ENCODE peak calls at places on chromosome 3, in nine cellular contexts. L, C, V, O, R, S, T, P and N are unnamed samples. For H3K4me1, the result is how much of the 10 kb centered on the place peaks cover.

GRCh38 chr3:110027446-110027845 is 690.1 kb upstream of the DPPA4 start:
- DNase-seq in T (no peak), P (no peak), V (no peak), O (no peak), S (peak), C (no peak), R (no peak), L (no peak), N (no peak)

GRCh38 chr3:125213946-125214542 is 1.5 kb upstream of the SLC12A8 start:
- DNase-seq in T (no peak), R (no peak), L (no peak), C (no peak), S (peak), P (no peak), O (no peak), V (no peak), N (no peak)

GRCh38 chr3:139935866-139936817 is 1.2 kb downstream of the CLSTN2 start:
- DNase-seq in S (peak), C (peak), R (peak), O (peak), P (no peak), L (peak), V (no peak), T (no peak), N (peak)

GRCh38 chr3:105527949-105528348 is 161.2 kb downstream of the ALCAM start:
- DNase-seq in T (no peak), S (peak), R (no peak), V (no peak), O (no peak), C (no peak), P (no peak), L (no peak), N (no peak)

GRCh38 chr3:74624301-74624700 is 9.8 kb upstream of the CNTN3 start:
- DNase-seq in T (no peak), P (no peak), O (no peak), S (peak), C (no peak), V (no peak), L (no peak), R (no peak), N (no peak)

GRCh38 chr3:30206051-30206450 is 400.4 kb upstream of the TGFBR2 start:
- DNase-seq in C (no peak), V (no peak), L (no peak), O (no peak), S (no peak), R (no peak), P (no peak), T (no peak), N (no peak)

GRCh38 chr3:94405258-94406035 is 342.6 kb downstream of the NSUN3 start:
- DNase-seq in T (no peak), S (peak), O (no peak), L (no peak), R (no peak), P (no peak), V (no peak), C (no peak), N (no peak)

GRCh38 chr3:170355738-170356595 is 1.5 kb upstream of the SKIL start:
- DNase-seq in T (peak), S (peak), O (peak), P (no peak), L (peak), R (peak), C (peak), V (peak), N (peak)

GRCh38 chr3:153293222-153293621 is 131.2 kb downstream of the RAP2B start:
- DNase-seq in T (no peak), P (no peak), V (no peak), L (no peak), S (peak), C (no peak), R (no peak), O (no peak), N (no peak)

GRCh38 chr3:61601831-61602230 is 40.5 kb downstream of the PTPRG start:
- DNase-seq in T (no peak), L (no peak), C (no peak), V (no peak), R (no peak), S (no peak), O (peak), P (no peak), N (no peak)

GRCh38 chr3:156727519-156728205 is 53.3 kb downstream of the TIPARP start:
- DNase-seq in O (no peak), V (no peak), R (no peak), S (no peak), L (no peak), P (no peak), C (no peak), T (no peak), N (no peak)

GRCh38 chr3:190709351-190709773 is 153.1 kb downstream of the GMNC start:
- DNase-seq in S (peak), O (no peak), T (no peak), P (no peak), C (no peak), V (no peak), L (no peak), R (no peak), N (no peak)

GRCh38 chr3:106036706-106037105 is 167.9 kb upstream of the CBLB start:
- DNase-seq in S (no peak), L (no peak), O (no peak), C (no peak), R (no peak), P (no peak), V (no peak), T (no peak), N (no peak)

GRCh38 chr3:153925826-153926514 is 195.2 kb upstream of the ARHGEF26 start:
- DNase-seq in S (no peak), O (no peak), R (no peak), P (no peak), L (no peak), T (no peak), C (no peak), V (no peak), N (no peak)

GRCh38 chr3:152620395-152620794 is 214.5 kb upstream of the P2RY1 start:
- DNase-seq in L (no peak), P (no peak), C (no peak), R (no peak), T (no peak), O (no peak), S (no peak), V (peak), N (no peak)

GRCh38 chr3:71962561-71963240 is 177.8 kb upstream of the PROK2 start:
- DNase-seq in V (no peak), R (no peak), O (no peak), T (no peak), L (no peak), S (peak), C (no peak), P (no peak), N (no peak)

GRCh38 chr3:48398701-48399386 is 26.8 kb downstream of the FBXW12 start:
- DNase-seq in O (no peak), R (no peak), V (no peak), P (no peak), S (no peak), T (no peak), L (no peak), C (no peak), N (peak)

GRCh38 chr3:64318670-64319271 is 93.5 kb upstream of the PRICKLE2 start:
- DNase-seq in T (no peak), V (no peak), R (no peak), P (no peak), L (no peak), S (no peak), O (no peak), C (no peak), N (no peak)
- H3K4me1 ChIP-seq in T (under half), V (under half), R (under half), P (under half), L (under half), S (under half), O (under half), C (under half), N (under half)

GRCh38 chr3:9408061-9408460 is 10.6 kb downstream of the SETD5 start:
- DNase-seq in V (no peak), S (no peak), O (no peak), L (no peak), T (no peak), C (no peak), P (no peak), R (no peak), N (no peak)
- H3K4me1 ChIP-seq in V (under half), S (under half), O (half or more), L (half or more), T (half or more), C (under half), P (half or more), R (under half), N (under half)

GRCh38 chr3:58012302-58012701 is 4.1 kb downstream of the FLNB start:
- DNase-seq in T (no peak), C (no peak), L (no peak), R (no peak), V (no peak), O (no peak), P (no peak), S (no peak), N (no peak)

GRCh38 chr3:58011580-58011979 is 3.4 kb downstream of the FLNB start:
- DNase-seq in O (no peak), L (no peak), P (no peak), T (no peak), S (no peak), C (no peak), V (no peak), R (no peak), N (no peak)

GRCh38 chr3:58009026-58009748 is 965 bp downstream of the FLNB start:
- DNase-seq in V (no peak), R (peak), L (peak), C (peak), O (peak), T (peak), S (no peak), P (no peak), N (peak)

GRCh38 chr3:58009749-58010535 is 1.7 kb downstream of the FLNB start:
- DNase-seq in S (no peak), L (peak), O (peak), P (no peak), V (peak), R (no peak), C (no peak), T (peak), N (peak)

GRCh38 chr3:58010562-58010961 is 2.3 kb downstream of the FLNB start:
- DNase-seq in C (no peak), O (no peak), V (no peak), S (no peak), R (no peak), P (no peak), T (peak), L (no peak), N (no peak)
- H3K4me1 ChIP-seq in C (under half), O (half or more), V (under half), S (under half), R (under half), P (under half), T (under half), L (half or more), N (under half)

GRCh38 chr3:15325228-15325627 is 7.2 kb downstream of the SH3BP5 start:
- DNase-seq in S (peak), T (no peak), O (no peak), R (no peak), P (no peak), L (no peak), C (peak), V (no peak), N (no peak)
- H3K4me1 ChIP-seq in S (under half), T (under half), O (under half), R (half or more), P (under half), L (under half), C (under half), V (under half), N (under half)

DNA sequence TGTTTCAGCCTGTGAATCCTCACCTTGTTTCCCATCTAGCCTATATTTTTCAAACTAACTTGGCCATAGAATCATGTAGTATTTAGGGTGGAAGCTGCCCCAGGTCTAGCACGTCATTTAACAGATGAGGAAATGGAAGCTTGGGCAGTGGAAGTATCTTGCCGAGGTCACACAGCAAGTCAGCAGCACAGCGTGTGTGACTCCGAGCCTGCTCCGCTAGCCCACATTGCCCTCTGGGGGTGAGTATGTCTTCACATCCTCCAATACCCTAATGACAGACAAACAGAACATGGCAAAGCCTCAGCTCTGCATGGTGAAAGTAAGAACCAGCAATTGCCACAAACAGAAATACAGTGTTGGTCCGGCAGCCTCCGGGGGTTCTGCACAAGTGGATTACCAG is 2.2 kb upstream of the CCR5 start:
- DNase-seq in L (peak), C (no peak), S (no peak), T (peak), P (no peak), O (peak), V (no peak), R (peak), N (peak)
- H3K4me1 ChIP-seq in L (under half), C (under half), S (under half), T (under half), P (under half), O (under half), V (under half), R (under half), N (under half)

GRCh38 chr3:49413338-49413734 is 1.1 kb downstream of the TCTA start:
- DNase-seq in S (no peak), T (no peak), R (no peak), L (no peak), C (no peak), P (no peak), V (no peak), O (no peak), N (no peak)

GRCh38 chr3:49416867-49417266 is 4.6 kb downstream of the TCTA start:
- DNase-seq in C (no peak), L (no peak), P (no peak), R (no peak), S (no peak), V (no peak), T (no peak), O (no peak), N (no peak)

GRCh38 chr3:49415931-49416601 is 3.8 kb downstream of the TCTA start:
- DNase-seq in S (no peak), O (no peak), L (peak), P (no peak), R (no peak), C (no peak), V (no peak), T (peak), N (peak)

GRCh38 chr3:49412632-49413337 is 562 bp downstream of the TCTA start:
- DNase-seq in O (no peak), T (no peak), L (no peak), V (no peak), S (peak), R (no peak), P (no peak), C (no peak), N (no peak)

GRCh38 chr3:49414753-49415152 is 2.5 kb downstream of the TCTA start:
- DNase-seq in C (no peak), L (no peak), R (no peak), P (no peak), S (no peak), T (no peak), O (no peak), V (no peak), N (no peak)
- H3K4me1 ChIP-seq in C (under half), L (half or more), R (under half), P (under half), S (under half), T (under half), O (under half), V (under half), N (under half)

DNA sequence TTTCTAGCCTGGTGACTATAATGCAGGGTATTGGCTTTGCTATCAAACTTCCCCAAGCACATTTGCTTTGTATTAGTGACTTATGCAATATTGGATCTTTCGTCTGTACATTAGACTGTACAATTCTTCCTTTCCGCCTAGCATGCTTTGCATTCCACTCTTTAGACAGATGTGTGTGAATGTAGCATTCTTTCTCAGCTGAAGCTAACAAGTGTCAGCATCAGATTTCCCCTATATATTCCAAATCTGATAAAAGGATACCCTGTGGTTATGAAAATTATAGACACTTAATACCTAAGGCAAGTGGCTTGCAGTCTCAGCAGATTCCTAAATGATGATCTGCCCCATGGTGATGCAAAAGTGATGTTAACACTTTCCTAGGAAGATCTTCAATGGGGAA is 360.1 kb downstream of the CNTN4 start:
- DNase-seq in T (no peak), O (no peak), C (no peak), R (no peak), S (no peak), L (no peak), V (no peak), P (no peak), N (no peak)
- H3K4me1 ChIP-seq in T (under half), O (under half), C (under half), R (under half), S (under half), L (under half), V (under half), P (under half), N (under half)

DNA sequence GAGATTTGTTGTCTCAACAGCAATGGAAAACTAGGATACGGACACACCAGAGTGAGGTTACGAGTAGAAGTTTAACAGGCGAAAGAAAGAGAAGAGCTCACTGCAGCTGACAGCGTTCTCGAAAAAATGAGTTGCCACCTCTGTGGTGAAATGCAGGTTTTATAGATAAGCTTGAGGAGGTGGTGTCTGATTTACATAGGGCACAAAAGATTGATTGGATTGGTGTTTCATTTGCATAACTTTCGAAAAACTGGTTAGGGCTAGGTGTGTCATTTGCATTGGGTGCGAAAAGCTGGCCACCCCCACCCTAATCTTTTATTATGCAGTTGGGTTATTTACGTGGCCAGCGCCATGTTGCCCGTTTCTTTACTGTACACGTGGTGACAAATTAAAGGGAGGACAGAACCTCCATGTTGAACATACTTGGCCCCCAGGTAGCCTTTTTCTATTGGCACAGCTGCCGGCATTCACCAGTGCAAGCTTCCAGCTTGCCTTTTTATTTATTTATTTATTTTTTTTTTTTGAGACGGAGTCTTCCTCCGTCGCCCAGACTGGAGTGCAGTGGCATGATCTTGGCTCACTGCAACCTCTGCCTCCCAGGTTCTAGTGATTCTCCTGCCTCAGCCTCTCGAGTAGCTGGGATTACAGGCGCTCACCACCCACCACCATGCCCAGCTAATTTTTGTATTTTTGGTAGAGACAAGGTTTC is 8.3 kb downstream of the IFT122 start:
- DNase-seq in V (no peak), S (no peak), L (peak), O (no peak), C (no peak), P (no peak), T (no peak), R (no peak), N (no peak)
- H3K4me1 ChIP-seq in V (under half), S (under half), L (under half), O (under half), C (under half), P (under half), T (under half), R (under half), N (under half)

DNA sequence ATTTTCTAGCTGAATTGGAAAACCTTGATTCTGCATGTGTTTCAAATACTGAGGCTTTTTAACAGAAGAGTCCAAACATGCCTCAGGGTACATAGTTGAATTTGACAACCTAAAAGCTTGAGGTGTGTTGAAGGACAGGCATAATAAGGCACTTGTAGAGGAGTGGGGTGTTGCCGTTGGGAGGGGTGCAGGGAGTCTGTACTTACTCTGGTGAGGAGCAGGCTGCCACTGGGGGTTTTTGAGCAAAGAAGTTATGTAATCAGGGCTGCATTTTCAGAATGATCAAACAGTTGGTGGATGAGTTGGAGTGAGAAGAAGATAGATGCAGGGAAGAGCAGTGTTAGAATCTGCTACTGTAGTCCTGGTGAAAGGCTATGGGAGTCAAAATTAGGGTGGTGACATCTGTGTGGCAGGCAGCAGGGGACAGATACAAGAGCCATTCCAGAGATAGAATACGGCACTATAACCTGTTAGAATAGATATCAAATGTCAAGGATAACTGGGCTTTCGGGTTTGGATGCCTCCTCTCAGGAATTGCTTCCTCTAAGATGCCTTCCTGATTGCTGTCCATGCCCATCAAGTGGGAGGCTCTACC is 161.6 kb downstream of the GHSR start:
- DNase-seq in T (no peak), R (no peak), L (no peak), S (no peak), O (no peak), V (no peak), C (no peak), P (no peak), N (no peak)
- H3K4me1 ChIP-seq in T (under half), R (under half), L (half or more), S (under half), O (under half), V (under half), C (under half), P (under half), N (under half)

GRCh38 chr3:189624130-189624529 is 7.1 kb upstream of the TP63 start:
- DNase-seq in S (no peak), V (no peak), T (no peak), O (no peak), L (no peak), C (no peak), R (no peak), P (no peak), N (no peak)
- H3K4me1 ChIP-seq in S (under half), V (under half), T (under half), O (under half), L (under half), C (under half), R (under half), P (under half), N (under half)